ENCODE peak calls at places on chromosomes 7 and 10, in four cellular contexts. One of them, this sample, is unnamed.

GRCh38 chr10:74056081-74056818 is 58.3 kb downstream of the VCL start:
- DNase-seq in endodermal cell: no peak
- DNase-seq in transverse colon: no peak
- DNase-seq in dorsolateral prefrontal cortex: no peak
- DNase-seq in this sample: no peak

GRCh38 chr7:46603780-46604725 is 683.0 kb upstream of the IGFBP3 start:
- DNase-seq in transverse colon: peak; percentile 74
- DNase-seq in endodermal cell: no peak
- DNase-seq in dorsolateral prefrontal cortex: no peak
- DNase-seq in this sample: no peak

GRCh38 chr7:64045301-64046040 is at the start of gene ZNF727:
- DNase-seq in endodermal cell: no peak
- DNase-seq in transverse colon: peak; percentile 12
- DNase-seq in dorsolateral prefrontal cortex: peak; percentile 87
- DNase-seq in this sample: no peak

GRCh38 chr7:84714765-84715164 is 472.1 kb downstream of the SEMA3D start:
- DNase-seq in endodermal cell: no peak
- DNase-seq in transverse colon: no peak
- DNase-seq in dorsolateral prefrontal cortex: no peak
- DNase-seq in this sample: no peak

GRCh38 chr7:3455826-3456444 is 154.9 kb downstream of the SDK1 start:
- DNase-seq in endodermal cell: no peak
- DNase-seq in transverse colon: no peak
- DNase-seq in dorsolateral prefrontal cortex: no peak
- DNase-seq in this sample: no peak

GRCh38 chr10:75956624-75957023 is 525.2 kb downstream of the LRMDA start:
- DNase-seq in transverse colon: no peak
- DNase-seq in endodermal cell: no peak
- DNase-seq in dorsolateral prefrontal cortex: no peak
- DNase-seq in this sample: no peak

GRCh38 chr10:3239920-3240909 is 67.6 kb upstream of the PITRM1 start:
- DNase-seq in transverse colon: no peak
- DNase-seq in endodermal cell: no peak
- DNase-seq in dorsolateral prefrontal cortex: no peak
- DNase-seq in this sample: no peak

GRCh38 chr10:132306341-132306685 is 1.4 kb downstream of the STK32C start:
- DNase-seq in dorsolateral prefrontal cortex: no peak
- DNase-seq in transverse colon: no peak
- DNase-seq in endodermal cell: no peak
- DNase-seq in this sample: no peak

GRCh38 chr10:60293797-60294196 is 95.9 kb downstream of the ANK3 start:
- DNase-seq in dorsolateral prefrontal cortex: no peak
- DNase-seq in endodermal cell: no peak
- DNase-seq in transverse colon: no peak
- DNase-seq in this sample: no peak

GRCh38 chr10:60189861-60190475 is 199.7 kb downstream of the ANK3 start:
- DNase-seq in transverse colon: no peak
- DNase-seq in endodermal cell: no peak
- DNase-seq in dorsolateral prefrontal cortex: no peak
- DNase-seq in this sample: no peak

GRCh38 chr10:83332695-83333094 is 806.6 kb upstream of the GHITM start:
- DNase-seq in dorsolateral prefrontal cortex: no peak
- DNase-seq in endodermal cell: no peak
- DNase-seq in transverse colon: no peak
- DNase-seq in this sample: no peak

GRCh38 chr7:98283127-98283886 is 1.8 kb downstream of the BRI3 start:
- DNase-seq in transverse colon: peak; percentile 63
- DNase-seq in endodermal cell: no peak
- DNase-seq in dorsolateral prefrontal cortex: no peak
- DNase-seq in this sample: no peak

GRCh38 chr7:121752706-121753105 is 120.3 kb upstream of the PTPRZ1 start:
- DNase-seq in transverse colon: no peak
- DNase-seq in endodermal cell: peak; percentile 55
- DNase-seq in dorsolateral prefrontal cortex: no peak
- DNase-seq in this sample: no peak

GRCh38 chr7:158066085-158066484 is 521.5 kb downstream of the PTPRN2 start:
- DNase-seq in transverse colon: no peak
- DNase-seq in dorsolateral prefrontal cortex: no peak
- DNase-seq in endodermal cell: no peak
- DNase-seq in this sample: no peak

GRCh38 chr7:64863969-64864368 is 39.1 kb upstream of the ZNF273 start:
- DNase-seq in transverse colon: no peak
- DNase-seq in endodermal cell: no peak
- DNase-seq in dorsolateral prefrontal cortex: no peak
- DNase-seq in this sample: no peak

GRCh38 chr7:87231243-87231642 is 11.7 kb upstream of the TMEM243 start:
- DNase-seq in transverse colon: no peak
- DNase-seq in endodermal cell: no peak
- DNase-seq in dorsolateral prefrontal cortex: peak; percentile 14
- DNase-seq in this sample: no peak

GRCh38 chr10:117562220-117562619 is 19.7 kb downstream of the EMX2 start:
- DNase-seq in dorsolateral prefrontal cortex: no peak
- DNase-seq in transverse colon: no peak
- DNase-seq in endodermal cell: no peak
- DNase-seq in this sample: no peak

GRCh38 chr7:92064414-92065029 is 69.8 kb downstream of the CYP51A1 start:
- DNase-seq in transverse colon: no peak
- DNase-seq in dorsolateral prefrontal cortex: no peak
- DNase-seq in endodermal cell: no peak
- DNase-seq in this sample: no peak

GRCh38 chr10:132208489-132209050 is 21.8 kb downstream of the DPYSL4 start:
- DNase-seq in dorsolateral prefrontal cortex: no peak
- DNase-seq in endodermal cell: no peak
- DNase-seq in transverse colon: no peak
- DNase-seq in this sample: no peak

GRCh38 chr7:20831451-20831850 is 44.8 kb upstream of the SP8 start:
- DNase-seq in dorsolateral prefrontal cortex: no peak
- DNase-seq in endodermal cell: peak; percentile 50
- DNase-seq in transverse colon: no peak
- DNase-seq in this sample: no peak

GRCh38 chr10:75084834-75085384 is 26.5 kb upstream of the SAMD8 start:
- DNase-seq in dorsolateral prefrontal cortex: no peak
- DNase-seq in endodermal cell: no peak
- DNase-seq in transverse colon: no peak
- DNase-seq in this sample: no peak

GRCh38 chr10:87776328-87776727 is 41.7 kb downstream of the ATAD1 start:
- DNase-seq in transverse colon: no peak
- DNase-seq in endodermal cell: no peak
- DNase-seq in dorsolateral prefrontal cortex: no peak
- DNase-seq in this sample: no peak

GRCh38 chr10:80436459-80437098 is 17.5 kb upstream of the TSPAN14 start:
- DNase-seq in dorsolateral prefrontal cortex: no peak
- DNase-seq in transverse colon: no peak
- DNase-seq in endodermal cell: no peak
- DNase-seq in this sample: no peak

GRCh38 chr7:21636694-21637093 is 93.9 kb downstream of the DNAH11 start:
- DNase-seq in dorsolateral prefrontal cortex: no peak
- DNase-seq in transverse colon: no peak
- DNase-seq in endodermal cell: no peak
- DNase-seq in this sample: no peak

DNA sequence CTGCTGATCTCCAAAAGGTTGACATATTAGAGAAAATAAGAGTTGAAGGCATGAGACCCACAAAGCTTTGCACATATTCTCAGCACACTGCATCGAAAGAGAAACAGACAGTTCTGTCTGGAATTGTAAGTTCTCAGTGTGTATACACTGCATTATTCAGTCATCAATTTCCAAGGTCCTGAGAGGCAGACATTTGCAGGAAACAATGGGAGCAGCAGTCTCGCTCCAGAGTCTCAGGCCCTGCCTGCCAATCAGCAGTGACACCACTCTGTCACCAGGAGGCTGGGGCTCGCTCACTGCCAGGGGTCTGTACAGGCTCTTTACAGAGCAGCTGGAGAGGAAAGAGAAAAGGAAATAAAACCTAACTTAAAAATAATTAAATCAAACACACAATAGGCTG is 36.3 kb downstream of the JAZF1 start:
- DNase-seq in endodermal cell: peak; percentile 88
- DNase-seq in dorsolateral prefrontal cortex: peak; percentile 47
- DNase-seq in transverse colon: no peak
- DNase-seq in this sample: no peak
- TF ChIP-seq CTCF in endodermal cell: peak; percentile 77
- TF ChIP-seq CTCF in dorsolateral prefrontal cortex: no peak
- TF ChIP-seq CTCF in transverse colon: no peak
- TF ChIP-seq CTCF in this sample: no peak

DNA sequence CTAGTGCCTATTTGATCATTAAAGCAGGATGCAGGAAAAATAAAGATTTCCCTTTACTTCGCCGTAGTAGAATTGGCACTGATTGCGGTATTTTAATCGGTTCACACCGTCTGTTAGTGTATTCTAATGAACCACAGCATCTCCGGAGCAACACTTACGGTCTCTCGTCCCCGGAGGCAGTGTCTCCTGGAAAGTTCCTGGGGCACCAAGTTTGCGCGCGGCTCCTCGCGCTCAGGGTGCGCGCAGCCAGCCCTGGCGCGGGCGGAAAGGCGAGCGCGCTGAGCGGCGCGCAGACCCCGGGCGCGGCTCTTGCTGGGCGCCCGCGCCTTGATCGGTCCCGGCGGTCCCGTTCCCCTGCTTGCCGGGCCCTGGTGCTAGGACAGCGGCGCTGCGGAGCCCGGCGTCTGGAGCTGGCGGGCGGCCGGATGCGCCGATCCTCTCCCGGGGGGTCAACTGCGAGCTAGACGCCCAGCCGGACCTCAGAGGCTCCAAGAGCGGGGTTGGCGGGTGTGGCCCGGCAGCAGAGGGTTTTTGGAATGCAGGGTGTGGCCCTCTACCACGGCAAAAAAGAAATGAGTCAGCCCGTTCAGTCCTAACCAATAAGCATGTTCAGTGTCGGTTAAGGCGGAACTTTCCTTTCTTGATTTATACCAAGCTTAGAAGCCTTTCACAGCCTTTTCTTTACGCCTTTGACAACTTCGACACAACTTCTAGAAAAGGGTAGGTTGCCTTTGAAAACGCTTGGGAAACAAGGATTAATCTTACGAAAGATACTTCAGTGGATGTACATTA is 166.8 kb upstream of the ASAH2 start:
- DNase-seq in transverse colon: peak; percentile 63
- DNase-seq in endodermal cell: peak; percentile 87
- DNase-seq in dorsolateral prefrontal cortex: peak; percentile 25
- DNase-seq in this sample: peak; percentile 48
- TF ChIP-seq CTCF in transverse colon: no peak
- TF ChIP-seq CTCF in endodermal cell: peak; percentile 45
- TF ChIP-seq CTCF in dorsolateral prefrontal cortex: no peak
- TF ChIP-seq CTCF in this sample: no peak

DNA sequence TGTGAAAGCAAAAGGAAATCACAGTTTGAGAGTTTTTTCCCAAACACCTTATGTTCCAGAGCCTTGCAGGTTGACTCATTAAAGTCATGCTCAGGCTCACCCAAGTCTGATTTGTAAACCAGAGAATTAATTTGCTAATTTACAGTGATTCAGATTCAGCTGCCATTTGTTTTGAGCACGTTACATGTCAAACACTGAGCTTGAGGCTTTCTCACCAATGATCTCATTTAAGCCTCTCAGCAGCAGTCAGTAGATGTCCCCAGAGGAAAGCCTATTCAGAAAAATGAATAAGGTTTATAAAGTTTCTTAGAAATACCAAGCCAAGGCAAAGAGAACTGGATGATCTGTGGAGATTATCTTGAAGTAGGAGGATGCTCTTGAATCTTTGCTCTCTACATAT is 420.4 kb downstream of the HTR7 start:
- DNase-seq in dorsolateral prefrontal cortex: no peak
- DNase-seq in transverse colon: no peak
- DNase-seq in endodermal cell: no peak
- DNase-seq in this sample: no peak
- TF ChIP-seq CTCF in dorsolateral prefrontal cortex: no peak
- TF ChIP-seq CTCF in transverse colon: no peak
- TF ChIP-seq CTCF in endodermal cell: no peak
- TF ChIP-seq CTCF in this sample: no peak

DNA sequence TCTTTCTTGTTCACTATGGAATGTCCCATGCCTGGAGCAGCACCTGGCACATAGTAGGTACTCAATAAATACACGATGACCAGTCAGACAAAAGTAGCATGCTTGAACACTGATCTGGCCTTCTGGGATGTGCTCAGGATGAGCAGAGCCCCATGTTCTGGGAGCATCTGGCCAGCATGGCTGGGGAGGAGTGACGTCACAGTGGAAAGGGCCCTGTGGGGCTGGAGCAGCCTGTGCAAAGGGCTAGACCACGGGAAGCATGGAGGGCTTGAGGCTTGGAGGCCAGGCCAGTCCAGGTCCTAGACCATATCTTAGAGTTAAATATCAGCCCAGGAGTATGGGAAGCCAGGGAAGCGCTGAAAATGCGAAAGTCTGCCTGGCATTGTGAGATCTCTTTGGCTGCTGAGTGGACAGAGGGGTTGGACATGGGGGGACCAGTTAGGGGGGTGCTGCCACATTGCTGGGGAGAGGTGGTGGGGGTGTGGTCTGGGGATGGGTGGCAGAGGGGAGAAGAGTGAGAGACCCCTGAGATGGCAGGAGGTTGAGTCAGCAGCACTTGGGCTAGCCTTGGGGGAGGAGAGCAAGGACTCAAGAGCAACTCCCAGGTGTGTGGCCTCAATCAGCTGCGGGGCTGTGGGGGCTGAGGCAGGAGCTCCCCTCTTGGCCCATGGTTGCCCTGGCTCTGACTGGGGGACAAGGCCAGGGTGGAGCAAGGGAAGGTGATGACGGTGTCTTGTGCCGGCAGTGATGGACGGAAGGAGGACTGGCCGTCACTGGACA is 34.9 kb downstream of the ZCCHC24 start:
- DNase-seq in endodermal cell: no peak
- DNase-seq in dorsolateral prefrontal cortex: no peak
- DNase-seq in transverse colon: no peak
- DNase-seq in this sample: no peak
- TF ChIP-seq CTCF in endodermal cell: no peak
- TF ChIP-seq CTCF in dorsolateral prefrontal cortex: no peak
- TF ChIP-seq CTCF in transverse colon: no peak
- TF ChIP-seq CTCF in this sample: no peak

GRCh38 chr7:37275086-37275485 is 173.6 kb downstream of the ELMO1 start:
- DNase-seq in dorsolateral prefrontal cortex: no peak
- DNase-seq in endodermal cell: no peak
- DNase-seq in transverse colon: no peak
- DNase-seq in this sample: no peak

GRCh38 chr7:37273891-37274290 is 174.8 kb downstream of the ELMO1 start:
- DNase-seq in dorsolateral prefrontal cortex: peak; percentile 29
- DNase-seq in endodermal cell: no peak
- DNase-seq in transverse colon: no peak
- DNase-seq in this sample: no peak

GRCh38 chr7:37282093-37282444 is 166.6 kb downstream of the ELMO1 start:
- DNase-seq in dorsolateral prefrontal cortex: no peak
- DNase-seq in transverse colon: no peak
- DNase-seq in endodermal cell: no peak
- DNase-seq in this sample: no peak

GRCh38 chr7:37281368-37282092 is 167.1 kb downstream of the ELMO1 start:
- DNase-seq in dorsolateral prefrontal cortex: peak; percentile 95
- DNase-seq in transverse colon: no peak
- DNase-seq in endodermal cell: no peak
- DNase-seq in this sample: no peak

GRCh38 chr7:37277513-37277912 is 171.2 kb downstream of the ELMO1 start:
- DNase-seq in dorsolateral prefrontal cortex: no peak
- DNase-seq in endodermal cell: no peak
- DNase-seq in transverse colon: no peak
- DNase-seq in this sample: no peak
- TF ChIP-seq CTCF in dorsolateral prefrontal cortex: no peak
- TF ChIP-seq CTCF in endodermal cell: no peak
- TF ChIP-seq CTCF in transverse colon: no peak
- TF ChIP-seq CTCF in this sample: no peak

This sample was measured in activated B cell treated with CpG ODN at 0.5 μM for 24 hours.